ENCODE peak calls at places on chromosomes 13 and 19, in four cellular contexts. V, P, F and C are unnamed samples.

GRCh38 chr19:3544742-3545668 is 6.0 kb downstream of the TEKTIP1 start:
- DNase-seq in V (peak), P (peak), F (peak), C (peak)

GRCh38 chr19:12793290-12794195 is 2.3 kb downstream of the JUNB start:
- DNase-seq in V (peak), P (peak), F (peak), C (peak)

GRCh38 chr19:35276706-35277281 is 5.5 kb upstream of the HAMP start:
- DNase-seq in V (no peak), P (no peak), F (no peak), C (no peak)

GRCh38 chr13:94632227-94632980 is 30.7 kb downstream of the GPR180 start:
- DNase-seq in V (no peak), P (no peak), F (no peak), C (no peak)

GRCh38 chr13:28741080-28741479 is 22.3 kb upstream of the SLC46A3 start:
- DNase-seq in V (no peak), P (no peak), F (peak), C (no peak)

GRCh38 chr13:110156186-110157065 is 150.5 kb downstream of the COL4A1 start:
- DNase-seq in V (peak), P (no peak), F (peak), C (no peak)

GRCh38 chr19:2046046-2046907 is 4.8 kb downstream of the MKNK2 start:
- DNase-seq in V (no peak), P (no peak), F (no peak), C (no peak)

GRCh38 chr13:79907527-79907926 is 426.6 kb downstream of the NDFIP2 start:
- DNase-seq in V (no peak), P (no peak), F (no peak), C (no peak)

GRCh38 chr13:44770951-44771350 is 194.8 kb upstream of the TSC22D1 start:
- DNase-seq in V (no peak), P (no peak), F (no peak), C (no peak)

GRCh38 chr13:82636119-82636518 is 1246.2 kb downstream of the SLITRK1 start:
- DNase-seq in V (peak), P (no peak), F (peak), C (peak)

GRCh38 chr19:14450876-14451275 is 17.8 kb downstream of the PKN1 start:
- DNase-seq in V (no peak), P (no peak), F (no peak), C (no peak)

GRCh38 chr13:109818136-109818535 is 31.8 kb upstream of the IRS2 start:
- DNase-seq in V (no peak), P (no peak), F (no peak), C (peak)

GRCh38 chr19:12544401-12544876 is 6.8 kb downstream of the ZNF564 start:
- DNase-seq in V (peak), P (no peak), F (peak), C (peak)